ENCODE peak calls at places on chromosomes 12 and 14, in nine cellular contexts. F is nephron progenitor cell; Q is testis; G is M059J; T is cardiac muscle cell; V is stromal cell of bone marrow; L is C1 segment of cervical spinal cord; D is activated naive CD4-positive, alpha-beta T cell; Z is cardiac septum. O is an unnamed sample.

GRCh38 chr14:90715993-90716392 is 100.2 kb downstream of the TTC7B start:
- DNase-seq in F (no peak), Q (no peak), G (no peak), T (no peak), V (no peak), L (no peak), D (no peak), Z (no peak), O (no peak)

GRCh38 chr14:104230119-104230885 is 91.9 kb downstream of the KIF26A start:
- DNase-seq in F (no peak), Q (no peak), G (no peak), T (no peak), V (no peak), L (no peak), D (no peak), Z (no peak), O (peak)

GRCh38 chr12:25689996-25690501 is 137.0 kb upstream of the LMNTD1 start:
- DNase-seq in F (no peak), Q (peak), G (peak), T (peak), V (no peak), L (no peak), D (no peak), Z (no peak), O (no peak)

GRCh38 chr12:25557830-25558436 is 4.8 kb upstream of the LMNTD1 start:
- DNase-seq in F (no peak), Q (peak), G (peak), T (peak), V (peak), L (no peak), D (no peak), Z (no peak), O (no peak)

GRCh38 chr12:102010265-102010994 is 51.4 kb downstream of the WASHC3 start:
- DNase-seq in F (no peak), Q (no peak), G (no peak), T (no peak), V (no peak), L (no peak), D (no peak), Z (no peak), O (peak)

GRCh38 chr14:82385043-82385442 is 851.4 kb upstream of the SEL1L start:
- DNase-seq in F (no peak), Q (no peak), G (no peak), T (no peak), V (no peak), L (no peak), D (no peak), Z (no peak), O (no peak)

GRCh38 chr12:20528208-20528607 is 159.9 kb downstream of the PDE3A start:
- DNase-seq in F (no peak), Q (no peak), G (no peak), T (no peak), V (no peak), L (no peak), D (no peak), Z (no peak), O (no peak)

GRCh38 chr14:54174437-54174836 is 217.8 kb upstream of the BMP4 start:
- DNase-seq in F (no peak), Q (no peak), G (no peak), T (no peak), V (no peak), L (no peak), D (no peak), Z (no peak), O (no peak)

GRCh38 chr12:124233041-124233836 is 61.7 kb upstream of the RFLNA start:
- DNase-seq in F (no peak), Q (no peak), G (peak), T (peak), V (peak), L (no peak), D (no peak), Z (no peak), O (no peak)

GRCh38 chr14:58599707-58600106 is 38.1 kb upstream of the DACT1 start:
- DNase-seq in F (no peak), Q (no peak), G (no peak), T (no peak), V (no peak), L (no peak), D (no peak), Z (no peak), O (no peak)

O was measured in B cell.